ENCODE peak calls at places on chromosomes 3 and 15, in eight cellular contexts. V is nephron progenitor cell; L is GM23248; D is adipocyte; P is effector memory CD8-positive, alpha-beta T cell; B is tibial artery; E is hypothalamus; H is dorsolateral prefrontal cortex. Z is an unnamed sample.

GRCh38 chr3:29764603-29765254 is 483.9 kb downstream of the RBMS3 start:
- DNase-seq in V (no peak), H (no peak), B (no peak), E (no peak), P (no peak), L (peak), D (peak), Z (no peak)

GRCh38 chr3:2303567-2303966 is 204.9 kb downstream of the CNTN4 start:
- DNase-seq in D (peak), P (no peak), H (no peak), E (no peak), B (no peak), L (peak), V (peak), Z (no peak)

GRCh38 chr3:173912126-173912525 is 514.6 kb downstream of the NLGN1 start:
- DNase-seq in E (no peak), L (peak), D (peak), V (no peak), P (no peak), H (no peak), B (no peak), Z (no peak)

GRCh38 chr15:83283813-83284562 is 476 bp downstream of the BNC1 start:
- DNase-seq in V (peak), D (peak), L (peak), H (no peak), B (no peak), E (no peak), P (no peak), Z (no peak)

GRCh38 chr15:78192826-78193594 is 41.4 kb downstream of the ACSBG1 start:
- DNase-seq in H (no peak), D (no peak), B (no peak), P (no peak), E (no peak), V (no peak), L (no peak), Z (no peak)

GRCh38 chr3:71910107-71910506 is 125.2 kb upstream of the PROK2 start:
- DNase-seq in D (peak), B (no peak), E (no peak), L (no peak), P (no peak), H (no peak), V (no peak), Z (no peak)

GRCh38 chr15:53454535-53454842 is 305.0 kb downstream of the WDR72 start:
- DNase-seq in B (no peak), H (no peak), E (no peak), V (no peak), D (no peak), L (no peak), P (no peak), Z (no peak)

GRCh38 chr3:66297260-66297863 is 76.6 kb downstream of the SLC25A26 start:
- DNase-seq in P (no peak), L (peak), E (no peak), D (peak), B (no peak), H (no peak), V (no peak), Z (no peak)

GRCh38 chr15:57122080-57122845 is 203.8 kb downstream of the TCF12 start:
- DNase-seq in E (no peak), H (no peak), L (no peak), D (peak), V (no peak), B (no peak), P (no peak), Z (no peak)

GRCh38 chr3:154421067-154421466 is 8.9 kb downstream of the GPR149 start:
- DNase-seq in P (no peak), L (peak), H (no peak), D (peak), E (no peak), B (no peak), V (peak), Z (no peak)

GRCh38 chr15:100672959-100673358 is 70.6 kb downstream of the ASB7 start:
- DNase-seq in L (no peak), V (no peak), D (no peak), B (no peak), P (no peak), H (no peak), E (no peak), Z (no peak)

GRCh38 chr3:24678441-24678865 is 183.8 kb upstream of the THRB start:
- DNase-seq in H (no peak), D (peak), P (no peak), E (no peak), L (peak), V (no peak), B (no peak), Z (no peak)

GRCh38 chr15:33543957-33544356 is 233.2 kb downstream of the RYR3 start:
- DNase-seq in H (no peak), D (no peak), B (no peak), V (no peak), P (no peak), E (no peak), L (no peak), Z (no peak)